ENCODE peak calls at places on chromosomes 6 and 20, in seven cellular contexts. T is amniotic stem cell; B is CD8-positive, alpha-beta T cell; R is activated CD8-positive, alpha-beta memory T cell treated with anti-CD3 and anti-CD28 coated beads for 4 hours; O is fibroblast of the conjunctiva; H is mesendoderm; U is activated T-cell treated with anti-CD3 and anti-CD28 coated beads, Interleukin-2, amount 50 U/mL, for 24 hours. Q is an unnamed sample.

GRCh38 chr20:5642155-5642981 is 107.8 kb upstream of the SHLD1 start:
- DNase-seq in T (no peak), U (no peak), R (no peak), H (no peak), B (no peak), O (peak), Q (peak)

GRCh38 chr6:139257821-139258398 is 33.9 kb downstream of the TXLNB start:
- DNase-seq in U (no peak), T (no peak), H (peak), O (no peak), B (no peak), R (no peak), Q (no peak)

GRCh38 chr6:13916230-13916944 is 8.4 kb upstream of the RNF182 start:
- DNase-seq in R (no peak), T (no peak), U (no peak), H (no peak), B (no peak), O (no peak), Q (peak)

GRCh38 chr6:26204332-26205160 is 117.3 kb downstream of the HFE start:
- DNase-seq in U (peak), H (peak), O (peak), T (peak), B (peak), R (peak), Q (peak)

GRCh38 chr6:150637266-150637665 is 37.6 kb downstream of the PLEKHG1 start:
- DNase-seq in H (no peak), U (no peak), T (no peak), B (no peak), R (no peak), O (no peak), Q (no peak)

GRCh38 chr6:21648475-21649050 is 55.0 kb downstream of the SOX4 start:
- DNase-seq in H (peak), T (no peak), U (no peak), R (no peak), O (no peak), B (no peak), Q (no peak)

GRCh38 chr20:25023316-25023715 is 30.8 kb upstream of the APMAP start:
- DNase-seq in H (no peak), T (no peak), R (no peak), U (no peak), B (no peak), O (no peak), Q (no peak)

GRCh38 chr20:3193806-3194616 is 10.5 kb downstream of the DDRGK1 start:
- DNase-seq in O (no peak), U (no peak), T (no peak), H (no peak), B (no peak), R (no peak), Q (no peak)

GRCh38 chr6:4780360-4780812 is 4.2 kb downstream of the CDYL start:
- DNase-seq in H (peak), U (no peak), O (peak), T (no peak), R (no peak), B (no peak), Q (peak)

GRCh38 chr6:34310846-34311245 is 62.0 kb upstream of the SMIM29 start:
- DNase-seq in U (no peak), R (no peak), O (no peak), H (no peak), B (no peak), T (no peak), Q (no peak)

GRCh38 chr6:116764961-116765841 is at the start of gene FAM162B:
- DNase-seq in O (no peak), H (peak), U (no peak), R (no peak), B (no peak), T (no peak), Q (no peak)

GRCh38 chr6:130611366-130611765 is 215.8 kb upstream of the SMLR1 start:
- DNase-seq in R (no peak), T (no peak), H (no peak), O (no peak), B (no peak), U (no peak), Q (no peak)

GRCh38 chr6:73639015-73639414 is 14.8 kb downstream of the SLC17A5 start:
- DNase-seq in T (no peak), B (no peak), H (no peak), R (no peak), O (no peak), U (no peak), Q (peak)

GRCh38 chr20:18739785-18740184 is 73.8 kb upstream of the SCP2D1 start:
- DNase-seq in T (no peak), R (no peak), U (no peak), B (no peak), O (peak), H (peak), Q (no peak)

GRCh38 chr20:44728835-44729342 is 13.7 kb downstream of the CCN5 start:
- DNase-seq in R (no peak), B (no peak), O (peak), T (peak), U (no peak), H (peak), Q (peak)

GRCh38 chr6:167825759-167826229 is 917 bp upstream of the AFDN start:
- DNase-seq in T (peak), R (no peak), U (peak), H (peak), O (no peak), B (no peak), Q (peak)

GRCh38 chr6:166815629-166816028 is 140.7 kb downstream of the RNASET2 start:
- DNase-seq in H (peak), B (no peak), T (no peak), U (no peak), O (no peak), R (no peak), Q (no peak)